ENCODE peak calls at places on chromosomes 16 and 17, in six cellular contexts. G is stimulated activated CD8-positive, alpha-beta memory T cell treated with anti-CD3 and anti-CD28 coated beads, Interleukin-2, amount 100 ng/mL, for 1 hour; X is effector CD4-positive, alpha-beta T cell; A is ovary; Y is testis; O is H54. H is an unnamed sample.

GRCh38 chr16:35363510-35363909 is 1904.1 kb downstream of the TP53TG3F start:
- DNase-seq in G (no peak), X (no peak), A (no peak), Y (no peak), O (no peak), H (no peak)

GRCh38 chr16:85202631-85203461 is 90.6 kb upstream of the CIBAR2 start:
- DNase-seq in G (no peak), X (no peak), A (peak; percentile 96), Y (peak; percentile 86), O (no peak), H (peak; percentile 93)

GRCh38 chr16:16982614-16983013 is 488.1 kb downstream of the XYLT1 start:
- DNase-seq in G (no peak), X (no peak), A (no peak), Y (no peak), O (no peak), H (no peak)

GRCh38 chr16:57235128-57236092 is 9.6 kb upstream of the ARL2BP start:
- DNase-seq in G (no peak), X (no peak), A (no peak), Y (no peak), O (peak; percentile 76), H (no peak)

GRCh38 chr16:89588413-89589109 is 13.0 kb downstream of the CPNE7 start:
- DNase-seq in G (no peak), X (no peak), A (no peak), Y (no peak), O (no peak), H (no peak)

GRCh38 chr16:54287018-54287757 is 601 bp upstream of the IRX3 start:
- DNase-seq in G (no peak), X (no peak), A (no peak), Y (no peak), O (no peak), H (no peak)

GRCh38 chr17:76997981-76998531 is 129.9 kb downstream of the MGAT5B start:
- DNase-seq in G (peak; percentile 23), X (peak; percentile 34), A (no peak), Y (no peak), O (no peak), H (no peak)

GRCh38 chr16:85117418-85117817 is 5.1 kb upstream of the CIBAR2 start:
- DNase-seq in G (no peak), X (no peak), A (no peak), Y (no peak), O (no peak), H (no peak)

GRCh38 chr17:80513892-80514291 is 30.7 kb upstream of the RPTOR start:
- DNase-seq in G (no peak), X (no peak), A (no peak), Y (peak; percentile 52), O (peak; percentile 55), H (no peak)

GRCh38 chr17:49021095-49021767 is 24.0 kb downstream of the IGF2BP1 start:
- DNase-seq in G (no peak), X (no peak), A (no peak), Y (peak; percentile 11), O (no peak), H (no peak)

GRCh38 chr17:44775136-44775837 is 16.5 kb downstream of the ADAM11 start:
- DNase-seq in G (peak; percentile 94), X (peak; percentile 97), A (peak; percentile 95), Y (peak; percentile 97), O (peak; percentile 99), H (no peak)

GRCh38 chr17:72804949-72805348 is 287.5 kb downstream of the SLC39A11 start:
- DNase-seq in G (no peak), X (no peak), A (no peak), Y (no peak), O (no peak), H (no peak)

H was measured in uterus.